ENCODE peak calls at places on chromosomes 1 and 21, in four cellular contexts. M, S, R and X are unnamed samples.
A peak's percentile ranks its signal among the peaks of the same experiment; 100 is the strongest.

GRCh38 chr1:119720866-119721440 is 9.2 kb downstream of the PHGDH start:
- DNase-seq in M (no peak), S (no peak), R (no peak), X (no peak)

GRCh38 chr1:43128816-43129215 is 43.3 kb downstream of the EBNA1BP2 start:
- DNase-seq in M (no peak), S (no peak), R (no peak), X (no peak)

GRCh38 chr1:53267761-53268160 is 29.4 kb upstream of the MAGOH start:
- DNase-seq in R (no peak), S (no peak), M (no peak), X (no peak)

GRCh38 chr1:26697978-26698849 is 2.4 kb downstream of the ARID1A start:
- DNase-seq in M (no peak), R (peak; percentile 93), S (no peak), X (peak; percentile 56)

GRCh38 chr1:32759521-32759980 is 57.0 kb upstream of the SYNC start:
- DNase-seq in R (peak; percentile 62), M (no peak), S (peak; percentile 85), X (no peak)

GRCh38 chr1:196136396-196136795 is 471.8 kb downstream of the KCNT2 start:
- DNase-seq in S (no peak), R (no peak), M (no peak), X (no peak)

GRCh38 chr1:43367904-43368645 is at the start of gene ELOVL1:
- DNase-seq in M (peak; percentile 97), S (peak; percentile 84), R (peak; percentile 84), X (no peak)

GRCh38 chr1:22288593-22289241 is 145.8 kb upstream of the WNT4 start:
- DNase-seq in S (no peak), R (no peak), M (no peak), X (no peak)

GRCh38 chr1:201455098-201455497 is 13.9 kb downstream of the PHLDA3 start:
- DNase-seq in M (no peak), S (no peak), R (no peak), X (no peak)

GRCh38 chr1:227472772-227473171 is 90.6 kb upstream of the ZNF678 start:
- DNase-seq in M (no peak), R (no peak), S (no peak), X (no peak)

GRCh38 chr21:35840197-35840799 is 220.0 kb downstream of the SETD4 start:
- DNase-seq in S (no peak), R (peak; percentile 59), M (no peak), X (peak; percentile 21)

GRCh38 chr1:33925586-33925985 is 61.7 kb downstream of the HMGB4 start:
- DNase-seq in M (no peak), R (no peak), S (no peak), X (no peak)

GRCh38 chr21:38809170-38809878 is 3.6 kb downstream of the ETS2 start:
- DNase-seq in S (no peak), M (no peak), R (no peak), X (no peak)

GRCh38 chr1:7891804-7892203 is 38.9 kb upstream of the UTS2 start:
- DNase-seq in M (no peak), R (no peak), S (no peak), X (no peak)

GRCh38 chr21:15815285-15815684 is 85.5 kb downstream of the USP25 start:
- DNase-seq in M (no peak), R (no peak), S (no peak), X (no peak)

GRCh38 chr21:35940074-35940927 is 120.0 kb downstream of the SETD4 start:
- DNase-seq in M (peak; percentile 90), S (no peak), R (peak; percentile 66), X (no peak)

DNA sequence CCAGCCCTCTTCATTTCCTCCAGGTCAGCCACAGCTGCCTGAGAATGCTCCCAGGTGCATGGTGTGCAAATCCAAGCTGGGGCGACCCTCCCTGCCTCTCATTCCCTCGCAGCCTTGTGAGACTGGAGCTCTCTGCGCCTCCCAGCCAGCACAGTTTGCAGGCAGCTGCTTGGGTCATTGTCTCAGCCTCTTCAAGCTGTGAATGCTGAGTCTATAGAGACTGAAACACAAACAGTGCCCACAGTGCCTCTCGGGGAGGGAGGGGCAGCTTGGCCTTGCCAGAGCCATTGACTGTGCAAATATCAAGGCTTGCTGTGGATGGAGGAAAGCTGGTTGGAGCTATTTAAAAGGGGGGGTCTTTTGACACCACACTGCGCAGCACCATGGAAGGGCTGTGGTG is 10.6 kb downstream of the PLXNA2 start:
- DNase-seq in R (no peak), M (no peak), S (no peak), X (no peak)
- H3K27ac ChIP-seq in R (no peak overlapping the region), M (peak overlapping the region; percentile 87), S (peak overlapping the region; percentile 92), X (no peak overlapping the region)

GRCh38 chr1:30752651-30752908 is 5.0 kb downstream of the LAPTM5 start:
- DNase-seq in M (no peak), R (no peak), S (no peak), X (no peak)
- H3K4me3 ChIP-seq in M (no peak overlapping the region), R (no peak overlapping the region), S (no peak overlapping the region), X (no peak overlapping the region)

GRCh38 chr1:111503585-111504060 is at the start of the genes ADORA3 and TMIGD3:
- DNase-seq in R (no peak), M (no peak), S (no peak), X (no peak)
- H3K27ac ChIP-seq in R (no peak within 1 kb of the TSS), M (peak within 1 kb of the TSS; percentile 18), S (no peak within 1 kb of the TSS), X (no peak within 1 kb of the TSS)

GRCh38 chr21:34526618-34527290 is 14.7 kb upstream of the KCNE1 start:
- DNase-seq in S (no peak), R (peak; percentile 98), M (peak; percentile 95), X (peak; percentile 80)

GRCh38 chr21:34526236-34526617 is 14.2 kb upstream of the KCNE1 start:
- DNase-seq in R (no peak), S (no peak), M (no peak), X (no peak)

GRCh38 chr21:34523019-34523418 is 11.0 kb upstream of the KCNE1 start:
- DNase-seq in M (no peak), R (no peak), S (no peak), X (no peak)

GRCh38 chr21:34522284-34522683 is 10.3 kb upstream of the KCNE1 start:
- DNase-seq in R (no peak), S (no peak), M (no peak), X (no peak)

GRCh38 chr21:34524671-34525601 is 12.9 kb upstream of the KCNE1 start:
- DNase-seq in R (peak; percentile 73), S (no peak), M (no peak), X (no peak)
- H3K4me3 ChIP-seq in R (peak overlapping the region; percentile 81), S (no peak overlapping the region), M (peak overlapping the region; percentile 49), X (no peak overlapping the region)

GRCh38 chr1:17440074-17440826 is 773 bp upstream of the RCC2 start:
- DNase-seq in R (peak; percentile 4), S (no peak), M (no peak), X (no peak)
- H3K27ac ChIP-seq in R (peak overlapping the region; percentile 87), S (peak overlapping the region; percentile 97), M (peak overlapping the region; percentile 84), X (peak overlapping the region; percentile 99)